ENCODE peak calls at places on chromosome 22, in four cellular contexts. One of them, this sample, is unnamed.

GRCh38 chr22:24137595-24137994 is 43.7 kb upstream of the SUSD2 start:
- DNase-seq in HepG2: no peak
- DNase-seq in PC-9: no peak
- DNase-seq in K562: no peak
- DNase-seq in this sample: peak

GRCh38 chr22:41676134-41676533 is 12.5 kb downstream of the SNU13 start:
- DNase-seq in PC-9: no peak
- DNase-seq in HepG2: no peak
- DNase-seq in K562: no peak
- DNase-seq in this sample: no peak

GRCh38 chr22:39650996-39651782 is 80.6 kb downstream of the CACNA1I start:
- DNase-seq in K562: no peak
- DNase-seq in HepG2: no peak
- DNase-seq in PC-9: no peak
- DNase-seq in this sample: no peak

GRCh38 chr22:19522190-19522880 is 1.9 kb downstream of the CLDN5 start:
- DNase-seq in K562: peak
- DNase-seq in PC-9: no peak
- DNase-seq in HepG2: no peak
- DNase-seq in this sample: no peak

GRCh38 chr22:20618488-20618887 is 111.1 kb downstream of the MED15 start:
- DNase-seq in PC-9: no peak
- DNase-seq in K562: no peak
- DNase-seq in HepG2: no peak
- DNase-seq in this sample: no peak

GRCh38 chr22:18065256-18065655 is 12.5 kb upstream of the PEX26 start:
- DNase-seq in K562: no peak
- DNase-seq in PC-9: peak
- DNase-seq in HepG2: no peak
- DNase-seq in this sample: no peak

GRCh38 chr22:33986167-33986771 is 66.0 kb upstream of the LARGE1 start:
- DNase-seq in HepG2: no peak
- DNase-seq in K562: no peak
- DNase-seq in PC-9: no peak
- DNase-seq in this sample: no peak

GRCh38 chr22:17569971-17570511 is 6.7 kb downstream of the SLC25A18 start:
- DNase-seq in K562: no peak
- DNase-seq in PC-9: no peak
- DNase-seq in HepG2: no peak
- DNase-seq in this sample: peak

GRCh38 chr22:19036523-19037273 is 85.5 kb downstream of the DGCR2 start:
- DNase-seq in HepG2: no peak
- DNase-seq in K562: no peak
- DNase-seq in PC-9: no peak
- DNase-seq in this sample: no peak

DNA sequence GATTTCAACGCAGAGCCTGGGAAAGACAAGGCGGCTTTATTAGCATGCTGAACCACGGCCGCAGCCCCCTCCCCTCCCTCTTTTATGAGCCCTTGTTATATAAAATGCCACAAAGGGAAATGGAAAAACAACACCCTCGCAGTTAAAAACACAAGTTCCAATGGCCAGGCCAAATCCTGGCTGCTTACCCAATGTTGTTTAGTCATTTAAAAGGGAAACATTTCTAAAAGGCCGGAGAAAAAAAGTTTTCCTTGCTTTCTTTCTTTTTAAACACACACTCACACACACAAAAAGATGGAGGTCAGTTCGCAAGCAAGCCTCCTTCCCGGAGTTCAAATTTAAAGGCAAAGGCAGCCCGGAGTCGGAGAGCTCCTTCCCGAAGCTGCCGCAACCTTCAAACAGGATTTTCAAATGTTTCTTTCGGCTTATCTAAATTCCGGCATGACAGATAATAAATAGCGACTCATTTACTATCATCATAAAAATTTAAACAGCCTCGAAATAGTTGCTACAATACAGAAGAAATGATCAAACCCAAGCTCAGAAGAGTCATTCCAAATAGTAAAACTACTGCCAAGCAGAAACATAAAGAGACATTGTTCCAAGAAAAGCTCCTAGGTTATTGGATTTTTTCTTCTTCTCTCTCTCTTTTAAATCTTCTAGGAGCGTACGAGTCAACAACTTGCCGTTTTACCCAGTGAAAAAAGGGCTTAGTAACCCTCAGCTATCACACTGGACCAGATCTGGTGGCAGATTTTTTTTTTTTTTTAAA is 3.5 kb downstream of the PHF21B start:
- DNase-seq in K562: no peak
- DNase-seq in HepG2: no peak
- DNase-seq in PC-9: no peak
- DNase-seq in this sample: no peak
- H3K4me3 ChIP-seq in K562: no peak
- H3K4me3 ChIP-seq in HepG2: no peak
- H3K4me3 ChIP-seq in PC-9: no peak
- H3K4me3 ChIP-seq in this sample: peak

GRCh38 chr22:37843746-37844089 is 416 bp downstream of the ANKRD54 start:
- DNase-seq in K562: peak
- DNase-seq in HepG2: no peak
- DNase-seq in PC-9: no peak
- DNase-seq in this sample: no peak

GRCh38 chr22:37848587-37849088 is 581 bp upstream of the EIF3L start:
- DNase-seq in HepG2: peak
- DNase-seq in K562: no peak
- DNase-seq in PC-9: peak
- DNase-seq in this sample: no peak

GRCh38 chr22:37846433-37846832 is 2.3 kb upstream of the ANKRD54 start:
- DNase-seq in HepG2: no peak
- DNase-seq in PC-9: no peak
- DNase-seq in K562: no peak
- DNase-seq in this sample: no peak

GRCh38 chr22:37842015-37842793 is 1.9 kb downstream of the ANKRD54 start:
- DNase-seq in K562: no peak
- DNase-seq in HepG2: peak
- DNase-seq in PC-9: no peak
- DNase-seq in this sample: no peak

DNA sequence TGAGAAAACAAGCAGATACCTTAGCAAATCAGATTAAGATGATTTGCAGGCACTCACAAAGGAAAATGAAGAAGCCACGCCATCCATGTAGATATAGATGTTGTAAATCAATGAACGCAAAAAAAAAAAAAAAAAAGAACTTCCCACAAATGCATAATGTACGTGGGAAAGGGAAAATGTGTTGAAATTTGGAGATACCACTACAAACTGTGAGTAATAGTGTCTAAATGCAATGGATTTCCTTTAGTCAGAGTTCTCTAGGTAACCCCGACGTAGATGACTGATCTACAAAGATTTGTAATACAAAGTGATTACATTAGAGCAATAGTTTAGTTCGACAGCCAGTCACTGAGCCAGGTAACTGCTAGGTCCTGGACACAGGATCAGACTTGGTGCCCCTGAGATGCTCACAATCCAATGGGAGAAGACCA is 785 bp upstream of the ANKRD54 start:
- DNase-seq in PC-9: no peak
- DNase-seq in K562: no peak
- DNase-seq in HepG2: no peak
- DNase-seq in this sample: no peak
- TF ChIP-seq EZH2 in PC-9: no peak
- TF ChIP-seq EZH2 in K562: no peak
- TF ChIP-seq EZH2 in HepG2: no peak
- TF ChIP-seq EZH2 in this sample: no peak

GRCh38 chr22:35350539-35351503 is 30.1 kb upstream of the HMOX1 start:
- DNase-seq in K562: peak
- DNase-seq in HepG2: peak
- DNase-seq in PC-9: peak
- DNase-seq in this sample: peak
- H3K4me3 ChIP-seq in K562: peak
- H3K4me3 ChIP-seq in HepG2: peak
- H3K4me3 ChIP-seq in PC-9: peak
- H3K4me3 ChIP-seq in this sample: peak

GRCh38 chr22:27576815-27577564 is 224.6 kb downstream of the MN1 start:
- DNase-seq in K562: no peak
- DNase-seq in HepG2: no peak
- DNase-seq in PC-9: no peak
- DNase-seq in this sample: peak
- TF ChIP-seq EZH2 in K562: no peak
- TF ChIP-seq EZH2 in HepG2: no peak
- TF ChIP-seq EZH2 in PC-9: no peak
- TF ChIP-seq EZH2 in this sample: no peak

GRCh38 chr22:31748490-31748889 is 1.4 kb downstream of the PRR14L start:
- DNase-seq in K562: peak
- DNase-seq in HepG2: no peak
- DNase-seq in PC-9: no peak
- DNase-seq in this sample: no peak

GRCh38 chr22:31750365-31751284 is 693 bp upstream of the PRR14L start:
- DNase-seq in K562: no peak
- DNase-seq in HepG2: no peak
- DNase-seq in PC-9: no peak
- DNase-seq in this sample: no peak

GRCh38 chr22:31749636-31750364 is at the start of gene PRR14L:
- DNase-seq in PC-9: peak
- DNase-seq in HepG2: peak
- DNase-seq in K562: peak
- DNase-seq in this sample: peak

GRCh38 chr22:31743871-31744270 is 6.1 kb downstream of the PRR14L start:
- DNase-seq in K562: no peak
- DNase-seq in HepG2: no peak
- DNase-seq in PC-9: no peak
- DNase-seq in this sample: no peak

GRCh38 chr22:31747441-31747840 is 2.5 kb downstream of the PRR14L start:
- DNase-seq in HepG2: no peak
- DNase-seq in PC-9: no peak
- DNase-seq in K562: no peak
- DNase-seq in this sample: no peak
- H3K4me3 ChIP-seq in HepG2: no peak
- H3K4me3 ChIP-seq in PC-9: no peak
- H3K4me3 ChIP-seq in K562: no peak
- H3K4me3 ChIP-seq in this sample: no peak

DNA sequence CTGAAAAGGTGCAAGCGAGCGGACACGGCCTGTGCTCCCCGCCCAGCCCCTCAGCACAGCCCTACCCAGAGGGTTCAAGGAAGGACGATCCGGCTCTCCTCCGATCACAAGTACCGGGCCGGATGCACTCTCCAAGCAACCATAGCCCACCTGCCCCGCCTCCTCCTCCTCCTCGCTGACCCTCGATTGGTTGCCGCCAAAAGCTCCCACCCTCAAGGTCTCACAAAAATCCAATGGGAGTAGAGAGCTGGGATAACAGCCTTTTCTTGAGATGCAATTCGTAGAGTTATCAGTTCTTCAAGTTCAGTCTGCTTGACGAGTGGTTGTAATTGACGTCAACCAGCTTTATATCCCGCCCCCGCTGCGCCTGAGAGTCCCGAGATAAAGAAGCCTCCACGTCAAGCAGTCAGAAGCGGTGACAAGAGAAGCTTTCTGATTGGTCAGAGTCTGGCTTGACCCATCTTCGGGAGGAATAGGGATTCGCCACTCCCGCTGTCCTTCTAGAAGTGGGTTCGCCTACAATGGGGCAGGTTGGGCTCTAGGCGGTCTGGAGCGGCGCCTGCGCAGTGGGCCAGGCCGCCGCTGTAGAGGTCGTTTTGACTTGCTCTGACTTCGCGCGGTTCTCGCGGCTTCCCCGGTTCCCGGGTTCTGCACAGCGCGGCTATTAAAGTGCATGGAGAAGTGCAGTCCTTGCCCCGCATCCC is at the start of gene IFT27:
- DNase-seq in HepG2: peak
- DNase-seq in PC-9: peak
- DNase-seq in K562: peak
- DNase-seq in this sample: peak
- TF ChIP-seq EZH2 in HepG2: no peak
- TF ChIP-seq EZH2 in PC-9: no peak
- TF ChIP-seq EZH2 in K562: no peak
- TF ChIP-seq EZH2 in this sample: no peak

GRCh38 chr22:46052801-46053562 is 76.0 kb upstream of the WNT7B start:
- DNase-seq in HepG2: no peak
- DNase-seq in K562: no peak
- DNase-seq in PC-9: peak
- DNase-seq in this sample: peak

GRCh38 chr22:46054091-46054877 is 77.3 kb upstream of the WNT7B start:
- DNase-seq in PC-9: no peak
- DNase-seq in HepG2: no peak
- DNase-seq in K562: no peak
- DNase-seq in this sample: peak

GRCh38 chr22:46052331-46052771 is 75.4 kb upstream of the WNT7B start:
- DNase-seq in PC-9: no peak
- DNase-seq in K562: no peak
- DNase-seq in HepG2: no peak
- DNase-seq in this sample: peak

GRCh38 chr22:46054878-46055158 is 77.9 kb upstream of the WNT7B start:
- DNase-seq in PC-9: no peak
- DNase-seq in K562: no peak
- DNase-seq in HepG2: no peak
- DNase-seq in this sample: no peak

DNA sequence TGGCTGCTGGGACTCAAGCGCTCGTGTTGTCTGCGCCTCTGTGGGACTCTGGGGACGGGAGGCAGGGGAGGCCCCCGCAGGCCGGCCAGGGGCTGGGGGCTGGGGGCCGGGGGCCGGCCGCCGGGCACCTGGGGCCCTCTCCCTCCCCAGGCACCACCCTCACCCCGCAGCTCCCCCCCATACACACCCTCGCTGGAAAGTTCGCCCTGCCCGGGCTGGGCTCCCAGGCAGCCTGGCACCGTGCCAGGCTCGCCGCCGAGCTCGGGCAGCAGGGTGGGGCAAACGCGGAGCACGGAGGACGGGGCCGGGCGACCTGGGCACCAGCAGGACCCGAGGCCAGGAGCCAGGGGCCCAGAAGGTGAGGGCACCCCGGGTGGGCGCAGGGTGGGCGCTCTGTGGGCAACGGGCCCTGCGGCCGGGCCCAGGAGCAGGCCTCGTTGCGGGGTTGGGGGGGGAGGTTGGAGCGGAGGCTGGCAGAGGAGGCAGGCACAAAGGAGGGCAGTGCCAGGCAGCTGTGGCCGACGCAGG is 76.7 kb upstream of the WNT7B start:
- DNase-seq in K562: peak
- DNase-seq in HepG2: no peak
- DNase-seq in PC-9: peak
- DNase-seq in this sample: peak
- H3K4me3 ChIP-seq in K562: no peak
- H3K4me3 ChIP-seq in HepG2: no peak
- H3K4me3 ChIP-seq in PC-9: peak
- H3K4me3 ChIP-seq in this sample: peak

This sample was measured in astrocyte.